ENCODE peak calls at places on chromosome 22, in eight cellular contexts. B, X, W, S, Q, L, C and V are unnamed samples.
A peak's percentile ranks its signal among the peaks of the same experiment; 100 is the strongest.

GRCh38 chr22:23769321-23769965 is 1.7 kb upstream of the CHCHD10 start:
- DNase-seq in S (no peak), W (no peak), B (no peak), Q (no peak), X (no peak), C (no peak), L (no peak), V (no peak)

GRCh38 chr22:25564979-25565677 is 653 bp downstream of the GRK3 start:
- DNase-seq in L (no peak), C (no peak), B (no peak), Q (no peak), X (no peak), W (no peak), S (peak; percentile 87), V (no peak)

GRCh38 chr22:43014062-43014875 is 680 bp downstream of the PACSIN2 start:
- DNase-seq in B (peak; percentile 32), W (peak; percentile 43), L (no peak), S (peak; percentile 83), X (peak; percentile 47), C (no peak), Q (no peak), V (peak; percentile 23)

GRCh38 chr22:28222976-28223375 is 303.9 kb upstream of the PITPNB start:
- DNase-seq in Q (no peak), S (no peak), W (no peak), X (no peak), L (no peak), B (no peak), C (no peak), V (no peak)

GRCh38 chr22:47043835-47044721 is 281.6 kb downstream of the TBC1D22A start:
- DNase-seq in Q (no peak), W (peak; percentile 67), L (no peak), S (peak; percentile 83), C (no peak), X (peak; percentile 63), B (no peak), V (no peak)

GRCh38 chr22:50310949-50311444 is 3.6 kb upstream of the PLXNB2 start:
- DNase-seq in B (no peak), C (no peak), Q (no peak), W (no peak), X (no peak), S (peak; percentile 44), L (no peak), V (no peak)

GRCh38 chr22:41048791-41049717 is 43.3 kb upstream of the EP300 start:
- DNase-seq in W (no peak), X (peak; percentile 34), B (no peak), C (peak; percentile 51), Q (peak; percentile 95), S (peak; percentile 86), L (no peak), V (no peak)

GRCh38 chr22:47011131-47011854 is 248.8 kb downstream of the TBC1D22A start:
- DNase-seq in Q (no peak), S (no peak), X (no peak), W (no peak), L (no peak), C (no peak), B (no peak), V (no peak)

GRCh38 chr22:32480238-32480637 is 5.6 kb downstream of the FBXO7 start:
- DNase-seq in S (no peak), W (no peak), L (no peak), B (no peak), C (no peak), Q (no peak), X (no peak), V (no peak)

GRCh38 chr22:31089101-31090100 is 8.3 kb downstream of the SMTN start:
- DNase-seq in X (peak; percentile 54), C (no peak), W (no peak), S (peak; percentile 76), B (peak; percentile 25), L (no peak), Q (no peak), V (peak; percentile 24)

GRCh38 chr22:21009638-21010425 is 5.1 kb upstream of the P2RX6 start:
- DNase-seq in W (peak; percentile 36), L (no peak), C (no peak), S (peak; percentile 85), Q (peak; percentile 44), X (peak; percentile 48), B (no peak), V (no peak)

GRCh38 chr22:46110215-46110614 is 40.1 kb upstream of the PPARA start:
- DNase-seq in C (no peak), W (peak; percentile 63), B (no peak), L (no peak), X (no peak), S (peak; percentile 91), Q (no peak), V (no peak)

GRCh38 chr22:23219317-23219716 is 39.0 kb downstream of the BCR start:
- DNase-seq in Q (no peak), B (no peak), X (no peak), L (no peak), S (no peak), W (no peak), C (no peak), V (no peak)

GRCh38 chr22:21762712-21763581 is 27.4 kb upstream of the YPEL1 start:
- DNase-seq in X (no peak), Q (no peak), L (no peak), B (no peak), S (no peak), C (no peak), W (no peak), V (no peak)

GRCh38 chr22:20749453-20749852 is 24.5 kb upstream of the SERPIND1 start:
- DNase-seq in W (no peak), B (no peak), Q (no peak), C (no peak), L (no peak), S (no peak), X (no peak), V (no peak)

GRCh38 chr22:44702479-44703219 is 645 bp downstream of the PRR5 start:
- DNase-seq in S (peak; percentile 83), W (no peak), L (no peak), Q (no peak), X (peak; percentile 40), B (peak; percentile 18), C (no peak), V (no peak)

GRCh38 chr22:42805016-42805997 is 51.8 kb downstream of the ARFGAP3 start:
- DNase-seq in B (no peak), W (no peak), Q (no peak), C (no peak), X (peak; percentile 89), S (no peak), L (peak; percentile 37), V (no peak)

GRCh38 chr22:45212992-45213751 is 27.5 kb downstream of the KIAA0930 start:
- DNase-seq in C (no peak), W (peak; percentile 54), X (no peak), L (no peak), Q (peak; percentile 53), B (no peak), S (no peak), V (no peak)

GRCh38 chr22:42368379-42369249 is 63.6 kb downstream of the NFAM1 start:
- DNase-seq in X (no peak), L (no peak), S (peak; percentile 89), Q (no peak), B (peak; percentile 17), C (no peak), W (no peak), V (peak; percentile 25)

GRCh38 chr22:47213571-47214230 is 451.3 kb downstream of the TBC1D22A start:
- DNase-seq in L (no peak), Q (no peak), S (peak; percentile 87), X (peak; percentile 28), B (peak; percentile 15), W (peak; percentile 45), C (no peak), V (peak; percentile 42)

GRCh38 chr22:47123006-47123826 is 360.8 kb downstream of the TBC1D22A start:
- DNase-seq in Q (no peak), X (no peak), B (no peak), W (no peak), L (no peak), S (no peak), C (no peak), V (no peak)

GRCh38 chr22:37428649-37429586 is 1.6 kb upstream of the ELFN2 start:
- DNase-seq in Q (no peak), B (peak; percentile 53), L (no peak), S (peak; percentile 89), C (no peak), X (peak; percentile 47), W (peak; percentile 61), V (peak; percentile 47)

GRCh38 chr22:35604671-35605457 is 12.3 kb downstream of the MB start:
- DNase-seq in Q (no peak), C (no peak), X (no peak), B (no peak), W (peak; percentile 40), S (no peak), L (no peak), V (no peak)